ENCODE peak calls at places on chromosomes 2 and 18, in six cellular contexts. Z is prostate gland, J is fibroblast of lung, B is breast epithelium, M is gastrocnemius medialis, R is K562. S is an unnamed sample.

GRCh38 chr2:125172181-125172580 is 1147.1 kb downstream of the CNTNAP5 start:
- DNase-seq in Z (no peak), J (peak; percentile 30), B (no peak), M (no peak), R (no peak), S (no peak)

GRCh38 chr2:37610638-37611289 is 60.7 kb downstream of the CDC42EP3 start:
- DNase-seq in Z (no peak), J (peak; percentile 57), B (no peak), M (no peak), R (no peak), S (no peak)

GRCh38 chr18:66724664-66725356 is 120.9 kb upstream of the CDH19 start:
- DNase-seq in Z (peak; percentile 63), J (peak; percentile 43), B (no peak), M (peak; percentile 14), R (no peak), S (no peak)

GRCh38 chr2:63530880-63531279 is 57.4 kb downstream of the WDPCP start:
- DNase-seq in Z (no peak), J (no peak), B (no peak), M (no peak), R (no peak), S (no peak)

GRCh38 chr2:152047826-152048476 is 50.9 kb downstream of the CACNB4 start:
- DNase-seq in Z (no peak), J (no peak), B (no peak), M (no peak), R (peak; percentile 52), S (no peak)

GRCh38 chr18:36296591-36297418 is 708 bp upstream of the FHOD3 start:
- DNase-seq in Z (peak; percentile 30), J (peak; percentile 86), B (no peak), M (no peak), R (peak; percentile 60), S (peak; percentile 80)

GRCh38 chr2:197360744-197361156 is 50.2 kb upstream of the ANKRD44 start:
- DNase-seq in Z (no peak), J (peak; percentile 83), B (no peak), M (no peak), R (no peak), S (no peak)

GRCh38 chr2:165810418-165810817 is 16.4 kb upstream of the GALNT3 start:
- DNase-seq in Z (no peak), J (no peak), B (no peak), M (no peak), R (no peak), S (no peak)

GRCh38 chr2:20635698-20636584 is 15.0 kb downstream of the HS1BP3 start:
- DNase-seq in Z (peak; percentile 85), J (peak; percentile 61), B (peak; percentile 91), M (peak; percentile 81), R (peak; percentile 85), S (peak; percentile 91)

GRCh38 chr2:117738991-117739839 is 75.3 kb upstream of the DDX18 start:
- DNase-seq in Z (no peak), J (no peak), B (no peak), M (no peak), R (no peak), S (no peak)

GRCh38 chr2:174121178-174121577 is 127.2 kb downstream of the OLA1 start:
- DNase-seq in Z (no peak), J (no peak), B (no peak), M (no peak), R (no peak), S (no peak)

GRCh38 chr2:75563591-75563990 is 2.9 kb upstream of the EVA1A start:
- DNase-seq in Z (no peak), J (no peak), B (no peak), M (no peak), R (no peak), S (no peak)

GRCh38 chr2:222878877-222879601 is 18.2 kb downstream of the ACSL3 start:
- DNase-seq in Z (no peak), J (peak; percentile 76), B (no peak), M (no peak), R (no peak), S (no peak)

GRCh38 chr2:69217333-69218080 is 169.5 kb downstream of the GFPT1 start:
- DNase-seq in Z (no peak), J (no peak), B (no peak), M (no peak), R (no peak), S (no peak)

GRCh38 chr2:184419744-184420143 is 178.6 kb upstream of the ZNF804A start:
- DNase-seq in Z (no peak), J (no peak), B (no peak), M (no peak), R (no peak), S (no peak)

GRCh38 chr2:38113999-38114708 is 38.2 kb upstream of the CYP1B1 start:
- DNase-seq in Z (no peak), J (peak; percentile 78), B (no peak), M (no peak), R (no peak), S (peak; percentile 27)

GRCh38 chr2:173652731-173653426 is 298.2 kb downstream of the CDCA7 start:
- DNase-seq in Z (peak; percentile 52), J (peak; percentile 97), B (no peak), M (no peak), R (no peak), S (peak; percentile 97)

GRCh38 chr2:39411186-39411944 is 25.7 kb downstream of the MAP4K3 start:
- DNase-seq in Z (no peak), J (peak; percentile 97), B (no peak), M (no peak), R (no peak), S (no peak)

GRCh38 chr2:10226032-10226724 is 76.5 kb upstream of the HPCAL1 start:
- DNase-seq in Z (no peak), J (no peak), B (peak; percentile 28), M (peak; percentile 23), R (no peak), S (no peak)

GRCh38 chr18:21330122-21330701 is 88.2 kb downstream of the GREB1L start:
- DNase-seq in Z (no peak), J (peak; percentile 90), B (no peak), M (peak; percentile 66), R (no peak), S (no peak)

GRCh38 chr2:31125918-31126695 is 12.1 kb downstream of the GALNT14 start:
- DNase-seq in Z (no peak), J (no peak), B (no peak), M (no peak), R (no peak), S (no peak)

GRCh38 chr2:195482050-195482449 is 175.0 kb upstream of the SLC39A10 start:
- DNase-seq in Z (no peak), J (peak; percentile 14), B (no peak), M (no peak), R (no peak), S (no peak)

GRCh38 chr2:154455871-154456270 is 242.6 kb upstream of the KCNJ3 start:
- DNase-seq in Z (no peak), J (no peak), B (no peak), M (no peak), R (no peak), S (no peak)

GRCh38 chr2:17800219-17800618 is 16.0 kb upstream of the MSGN1 start:
- DNase-seq in Z (no peak), J (no peak), B (no peak), M (peak; percentile 39), R (no peak), S (no peak)

GRCh38 chr2:199466704-199467461 is 9.1 kb upstream of the SATB2 start:
- DNase-seq in Z (no peak), J (no peak), B (no peak), M (no peak), R (no peak), S (no peak)

GRCh38 chr18:48842259-48843061 is 108.3 kb downstream of the SMAD7 start:
- DNase-seq in Z (no peak), J (no peak), B (no peak), M (no peak), R (peak; percentile 22), S (no peak)

GRCh38 chr2:177543007-177543760 is 150.6 kb downstream of the AGPS start:
- DNase-seq in Z (no peak), J (peak; percentile 89), B (no peak), M (no peak), R (no peak), S (peak; percentile 49)

GRCh38 chr2:183455056-183455455 is 330.8 kb downstream of the NUP35 start:
- DNase-seq in Z (no peak), J (no peak), B (no peak), M (no peak), R (no peak), S (no peak)

GRCh38 chr2:72923833-72924352 is 6.6 kb downstream of the EMX1 start:
- DNase-seq in Z (no peak), J (no peak), B (no peak), M (peak; percentile 8), R (no peak), S (no peak)

GRCh38 chr2:216003876-216004275 is 9.5 kb downstream of the MREG start:
- DNase-seq in Z (no peak), J (no peak), B (no peak), M (no peak), R (no peak), S (peak; percentile 39)
- H3K4me1 ChIP-seq in Z (no peaks in the 10 kb centered on the region), J (no peaks in the 10 kb centered on the region), B (no peaks in the 10 kb centered on the region), M (no peaks in the 10 kb centered on the region), R (peaks cover 43% of the 10 kb centered on the region), S (peaks cover 20% of the 10 kb centered on the region)

DNA sequence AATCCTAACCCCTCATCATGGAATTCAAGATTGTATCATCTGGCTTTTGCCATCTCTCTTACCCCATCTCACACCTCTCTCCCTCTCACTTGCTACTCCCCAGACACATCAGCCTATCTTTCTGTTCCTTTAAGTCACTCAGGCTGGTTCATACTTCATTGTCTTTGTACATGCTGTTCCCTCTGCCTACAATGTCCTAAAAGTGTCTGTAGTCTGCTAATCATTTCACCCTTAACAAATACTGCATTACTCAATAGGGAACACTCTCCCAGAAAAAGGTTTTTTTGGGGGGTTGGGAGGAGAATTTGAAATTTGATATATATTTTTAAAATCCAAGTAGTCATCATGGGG is 146.2 kb upstream of the KLF7 start:
- DNase-seq in Z (no peak), J (no peak), B (no peak), M (no peak), R (no peak), S (no peak)
- H3K27me3 ChIP-seq in Z (no peaks in the 10 kb centered on the region), J (no peaks in the 10 kb centered on the region), B (no peaks in the 10 kb centered on the region), M (no peaks in the 10 kb centered on the region), R (no peaks in the 10 kb centered on the region), S (no peaks in the 10 kb centered on the region)

DNA sequence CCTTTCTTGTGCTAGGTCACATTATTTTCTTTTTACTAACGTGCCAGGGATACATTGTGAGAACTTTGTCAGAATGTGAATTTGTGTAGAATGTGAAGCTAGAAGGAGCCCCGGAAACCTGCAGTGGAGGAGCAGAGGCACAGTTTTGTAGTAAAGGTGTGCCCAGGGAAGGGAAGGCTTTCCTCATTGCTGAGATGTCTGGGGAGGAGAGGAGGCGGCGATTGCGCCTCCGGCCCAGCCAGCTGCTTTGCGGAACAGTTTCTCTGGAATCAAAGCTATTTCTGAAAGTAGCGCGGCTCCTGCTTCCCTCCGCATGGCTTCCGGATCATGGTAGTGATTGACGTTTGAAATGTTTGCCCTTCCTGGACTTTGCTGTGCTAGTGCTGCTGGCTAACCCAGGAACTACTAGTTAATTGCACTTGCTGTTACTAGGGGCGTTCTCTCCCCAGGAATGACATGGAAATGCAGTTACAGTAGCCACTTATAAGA is 83.1 kb upstream of the RBM44 start:
- DNase-seq in Z (no peak), J (peak; percentile 50), B (no peak), M (no peak), R (no peak), S (no peak)
- H3K4me1 ChIP-seq in Z (peaks cover 9% of the 10 kb centered on the region), J (peaks cover 6% of the 10 kb centered on the region), B (no peaks in the 10 kb centered on the region), M (peaks cover 74% of the 10 kb centered on the region), R (no peaks in the 10 kb centered on the region), S (no peaks in the 10 kb centered on the region)

DNA sequence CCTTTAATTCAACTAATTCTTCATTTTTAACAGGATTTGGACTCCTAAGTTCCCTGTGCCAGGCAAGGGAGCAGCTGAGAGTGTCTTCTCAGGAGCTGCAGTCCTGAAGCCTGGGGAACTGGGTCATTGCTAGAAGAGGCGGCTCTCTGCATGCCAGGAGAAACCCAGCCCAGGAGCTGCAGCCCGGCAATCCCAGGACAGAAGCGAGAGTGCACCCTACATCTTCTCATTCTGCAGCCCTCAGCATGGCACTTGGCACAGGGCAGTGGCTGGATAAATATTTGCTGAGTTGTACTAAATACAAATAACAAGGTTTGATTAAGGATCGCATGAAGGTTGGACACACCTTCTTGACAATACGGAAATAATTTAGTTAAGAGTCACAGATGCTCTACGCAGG is 244.9 kb upstream of the PXDN start:
- DNase-seq in Z (no peak), J (no peak), B (no peak), M (no peak), R (no peak), S (no peak)
- H3K27me3 ChIP-seq in Z (no peaks in the 10 kb centered on the region), J (no peaks in the 10 kb centered on the region), B (no peaks in the 10 kb centered on the region), M (no peaks in the 10 kb centered on the region), R (peaks cover 3% of the 10 kb centered on the region), S (no peaks in the 10 kb centered on the region)